ENCODE peak calls at places on chromosomes 12 and 14, in five cellular contexts. R, T, D, O and E are unnamed samples.
A peak's percentile ranks its signal among the peaks of the same experiment; 100 is the strongest.

GRCh38 chr12:31570880-31571279 is 20.1 kb downstream of the DENND5B start:
- DNase-seq in R (peak; percentile 37), T (no peak), D (no peak), O (peak; percentile 20), E (no peak)

GRCh38 chr14:69012251-69012953 is 33.3 kb upstream of the ACTN1 start:
- DNase-seq in R (no peak), T (no peak), D (no peak), O (no peak), E (no peak)

GRCh38 chr12:55705802-55706402 is 1.8 kb downstream of the ITGA7 start:
- DNase-seq in R (no peak), T (no peak), D (peak; percentile 27), O (no peak), E (no peak)

GRCh38 chr14:80434574-80435321 is 223.4 kb upstream of the DIO2 start:
- DNase-seq in R (no peak), T (peak; percentile 33), D (peak; percentile 70), O (no peak), E (no peak)

GRCh38 chr12:88207921-88208640 is 66.0 kb downstream of the TMTC3 start:
- DNase-seq in R (no peak), T (peak; percentile 28), D (no peak), O (peak; percentile 18), E (peak; percentile 91)

GRCh38 chr14:56004807-56005579 is 113.2 kb upstream of the PELI2 start:
- DNase-seq in R (peak; percentile 29), T (peak; percentile 85), D (peak; percentile 69), O (peak; percentile 89), E (peak; percentile 56)

GRCh38 chr12:42846782-42847181 is 257.2 kb upstream of the PRICKLE1 start:
- DNase-seq in R (no peak), T (peak; percentile 21), D (no peak), O (no peak), E (peak; percentile 18)

GRCh38 chr14:68806526-68807147 is 13.8 kb upstream of the ZFP36L1 start:
- DNase-seq in R (no peak), T (no peak), D (no peak), O (no peak), E (no peak)

GRCh38 chr14:96486705-96487104 is 15.5 kb upstream of the PAPOLA start:
- DNase-seq in R (no peak), T (no peak), D (no peak), O (no peak), E (no peak)

GRCh38 chr14:77882098-77882497 is 82.2 kb downstream of the ADCK1 start:
- DNase-seq in R (peak; percentile 37), T (no peak), D (peak; percentile 22), O (no peak), E (no peak)

GRCh38 chr12:120861074-120861795 is 42.9 kb downstream of the SPPL3 start:
- DNase-seq in R (no peak), T (no peak), D (no peak), O (no peak), E (no peak)

GRCh38 chr14:100158566-100159106 is 809 bp downstream of the DEGS2 start:
- DNase-seq in R (no peak), T (no peak), D (no peak), O (no peak), E (no peak)

GRCh38 chr14:96184737-96185136 is 19.9 kb upstream of the BDKRB2 start:
- DNase-seq in R (no peak), T (no peak), D (no peak), O (no peak), E (no peak)

GRCh38 chr12:88310069-88310468 is 168.0 kb downstream of the TMTC3 start:
- DNase-seq in R (peak; percentile 15), T (peak; percentile 74), D (peak; percentile 42), O (peak; percentile 81), E (peak; percentile 99)

GRCh38 chr12:76080729-76081415 is 3.6 kb downstream of the NAP1L1 start:
- DNase-seq in R (peak; percentile 30), T (no peak), D (peak; percentile 37), O (no peak), E (no peak)

GRCh38 chr12:89252284-89252683 is 100.0 kb downstream of the DUSP6 start:
- DNase-seq in R (no peak), T (peak; percentile 64), D (no peak), O (peak; percentile 22), E (no peak)

GRCh38 chr12:79997115-79997805 is 62.4 kb upstream of the PPP1R12A start:
- DNase-seq in R (no peak), T (peak; percentile 20), D (no peak), O (no peak), E (peak; percentile 24)

GRCh38 chr12:104204690-104205480 is 10.7 kb upstream of the TXNRD1 start:
- DNase-seq in R (no peak), T (no peak), D (no peak), O (no peak), E (no peak)

GRCh38 chr12:52975820-52976573 is 27.1 kb downstream of the KRT18 start:
- DNase-seq in R (no peak), T (no peak), D (peak; percentile 92), O (peak; percentile 17), E (no peak)

GRCh38 chr14:24430143-24430681 is 458 bp downstream of the KHNYN start:
- DNase-seq in R (peak; percentile 85), T (peak; percentile 77), D (peak; percentile 75), O (peak; percentile 59), E (peak; percentile 37)

GRCh38 chr12:123533672-123534643 is at the start of gene RILPL1:
- DNase-seq in R (peak; percentile 89), T (peak; percentile 27), D (peak; percentile 77), O (peak; percentile 18), E (no peak)

GRCh38 chr14:34000396-34000795 is 49.5 kb upstream of the EGLN3 start:
- DNase-seq in R (no peak), T (no peak), D (no peak), O (no peak), E (no peak)

GRCh38 chr12:56230449-56231183 is 765 bp downstream of the SLC39A5 start:
- DNase-seq in R (no peak), T (no peak), D (no peak), O (no peak), E (no peak)

GRCh38 chr14:29930283-29930682 is 2.6 kb upstream of the PRKD1 start:
- DNase-seq in R (no peak), T (peak; percentile 42), D (no peak), O (peak; percentile 4), E (no peak)

GRCh38 chr12:168763-169525 is 45.0 kb downstream of the SLC6A12 start:
- DNase-seq in R (peak; percentile 25), T (peak; percentile 39), D (no peak), O (no peak), E (no peak)
- H3K4me3 ChIP-seq in R (no peak overlapping the region), T (no peak overlapping the region), D (no peak overlapping the region), O (no peak overlapping the region), E (no peak overlapping the region)

GRCh38 chr14:38089123-38089522 is 118.6 kb upstream of the SSTR1 start:
- DNase-seq in R (no peak), T (no peak), D (no peak), O (no peak), E (no peak)
- H3K4me3 ChIP-seq in R (no peak overlapping the region), T (no peak overlapping the region), D (no peak overlapping the region), O (no peak overlapping the region), E (no peak overlapping the region)

GRCh38 chr14:89165810-89166209 is 251.2 kb downstream of the FOXN3 start:
- DNase-seq in R (no peak), T (no peak), D (no peak), O (no peak), E (no peak)
- H3K4me3 ChIP-seq in R (no peak overlapping the region), T (no peak overlapping the region), D (no peak overlapping the region), O (no peak overlapping the region), E (no peak overlapping the region)

DNA sequence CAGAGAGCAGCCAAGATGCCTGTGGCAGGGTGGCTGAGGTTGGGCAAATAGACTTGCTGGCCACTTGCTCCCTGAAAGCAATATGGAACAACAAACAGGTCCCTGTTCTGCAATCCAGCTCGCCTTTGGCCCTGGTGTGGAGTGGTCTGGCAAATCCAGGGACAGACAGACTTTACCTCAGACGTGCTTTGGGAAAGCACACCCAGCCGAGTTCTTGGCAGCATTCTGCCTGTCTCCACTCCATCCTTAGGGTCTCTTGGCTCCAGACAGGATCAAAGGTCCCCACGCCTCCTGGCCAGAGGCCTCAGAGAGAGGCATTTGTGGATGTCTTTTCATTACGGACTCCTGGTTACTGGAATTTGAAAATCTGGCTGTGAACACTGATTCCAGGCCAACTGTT is 60.4 kb downstream of the GALNT8 start:
- DNase-seq in R (no peak), T (no peak), D (no peak), O (no peak), E (no peak)
- H3K4me3 ChIP-seq in R (no peak overlapping the region), T (no peak overlapping the region), D (no peak overlapping the region), O (no peak overlapping the region), E (no peak overlapping the region)

GRCh38 chr12:93802293-93802692 is 125.1 kb downstream of the CRADD start:
- DNase-seq in R (no peak), T (no peak), D (no peak), O (no peak), E (no peak)
- H3K4me3 ChIP-seq in R (no peak overlapping the region), T (no peak overlapping the region), D (no peak overlapping the region), O (no peak overlapping the region), E (no peak overlapping the region)